ENCODE peak calls at places on chromosomes 6 and 20, in four cellular contexts. M, N, E and W are unnamed samples.

GRCh38 chr6:75493400-75494064 is at the start of gene FILIP1:
- DNase-seq in N (peak), M (no peak), E (no peak), W (no peak)

GRCh38 chr20:32437391-32438074 is 79.4 kb downstream of the ASXL1 start:
- DNase-seq in N (no peak), E (no peak), M (no peak), W (no peak)

GRCh38 chr20:10660661-10661060 is 13.1 kb downstream of the JAG1 start:
- DNase-seq in E (no peak), M (no peak), N (no peak), W (no peak)

GRCh38 chr6:130385059-130385695 is 19.4 kb downstream of the TMEM200A start:
- DNase-seq in E (no peak), N (peak), M (no peak), W (no peak)

GRCh38 chr20:33407251-33407650 is 5.9 kb upstream of the CDK5RAP1 start:
- DNase-seq in N (no peak), M (no peak), E (no peak), W (no peak)

GRCh38 chr20:37915800-37916570 is 13.1 kb downstream of the VSTM2L start:
- DNase-seq in E (no peak), M (no peak), N (no peak), W (no peak)

GRCh38 chr20:56171087-56172012 is 77.2 kb upstream of the MC3R start:
- DNase-seq in M (no peak), E (no peak), N (no peak), W (no peak)

GRCh38 chr6:29531668-29532067 is 27.9 kb downstream of the UBD start:
- DNase-seq in N (no peak), E (no peak), M (no peak), W (no peak)

GRCh38 chr6:41723178-41723935 is 12.1 kb downstream of the TFEB start:
- DNase-seq in M (no peak), E (peak), N (peak), W (no peak)

GRCh38 chr6:11754625-11755289 is 23.8 kb downstream of the ADTRP start:
- DNase-seq in E (no peak), M (no peak), N (no peak), W (no peak)

GRCh38 chr20:61117725-61118124 is 134.3 kb upstream of the CDH4 start:
- DNase-seq in M (no peak), N (no peak), E (no peak), W (peak)

GRCh38 chr6:3359091-3359752 is 97.6 kb downstream of the SLC22A23 start:
- DNase-seq in N (no peak), E (no peak), M (no peak), W (no peak)

GRCh38 chr20:15214051-15214450 is 876.6 kb upstream of the FLRT3 start:
- DNase-seq in M (no peak), E (no peak), N (no peak), W (no peak)

GRCh38 chr6:112956696-112957525 is 609.8 kb downstream of the RFPL4B start:
- DNase-seq in N (peak), M (no peak), E (no peak), W (peak)

GRCh38 chr20:59320850-59321631 is 20.6 kb downstream of the EDN3 start:
- DNase-seq in N (no peak), E (no peak), M (no peak), W (no peak)

GRCh38 chr6:119109654-119110325 is 31.3 kb upstream of the FAM184A start:
- DNase-seq in N (no peak), E (no peak), M (no peak), W (no peak)

GRCh38 chr6:66199146-66199545 is 492.1 kb upstream of the EYS start:
- DNase-seq in N (no peak), M (no peak), E (no peak), W (no peak)

GRCh38 chr20:64119681-64120341 is 12.4 kb upstream of the NPBWR2 start:
- DNase-seq in M (no peak), N (no peak), E (no peak), W (no peak)

GRCh38 chr6:21176197-21176596 is 417.4 kb upstream of the SOX4 start:
- DNase-seq in N (no peak), E (no peak), M (no peak), W (no peak)

GRCh38 chr20:1809121-1809520 is 86.1 kb upstream of the SIRPA start:
- DNase-seq in N (peak), M (no peak), E (no peak), W (peak)

GRCh38 chr6:87968435-87969278 is 79.0 kb upstream of the SPACA1 start:
- DNase-seq in M (no peak), N (peak), E (no peak), W (no peak)

GRCh38 chr20:916125-916799 is at the start of gene ANGPT4:
- DNase-seq in N (no peak), M (no peak), E (no peak), W (no peak)

GRCh38 chr6:100461273-100461919 is 3.3 kb downstream of the SIM1 start:
- DNase-seq in M (no peak), E (no peak), N (no peak), W (no peak)

GRCh38 chr6:44262467-44263356 is 2.6 kb downstream of the NFKBIE start:
- DNase-seq in M (no peak), E (no peak), N (no peak), W (no peak)

GRCh38 chr6:135962731-135963130 is 111.2 kb downstream of the PDE7B start:
- DNase-seq in N (peak), E (no peak), M (no peak), W (peak)

GRCh38 chr20:5480824-5481600 is 164.3 kb upstream of the PROKR2 start:
- DNase-seq in M (no peak), E (no peak), N (no peak), W (no peak)

GRCh38 chr6:136326038-136326561 is 36.5 kb upstream of the BCLAF1 start:
- DNase-seq in M (no peak), E (no peak), N (peak), W (no peak)

GRCh38 chr6:129575378-129576118 is 134.4 kb downstream of the ARHGAP18 start:
- DNase-seq in N (peak), M (no peak), E (no peak), W (peak)

GRCh38 chr6:93468291-93468690 is 48.9 kb upstream of the EPHA7 start:
- DNase-seq in E (no peak), N (peak), M (peak), W (peak)

GRCh38 chr6:71012871-71013456 is 56.1 kb upstream of the B3GAT2 start:
- DNase-seq in N (peak), E (no peak), M (peak), W (peak)

GRCh38 chr6:7042056-7042653 is 65.6 kb upstream of the RREB1 start:
- DNase-seq in M (no peak), N (peak), E (no peak), W (no peak)

GRCh38 chr6:128438311-128438916 is 82.0 kb downstream of the PTPRK start:
- DNase-seq in N (peak), M (no peak), E (peak), W (no peak)

GRCh38 chr6:89986650-89987074 is 92.4 kb downstream of the GJA10 start:
- DNase-seq in M (no peak), N (peak), E (no peak), W (peak)

GRCh38 chr20:49872056-49872455 is 43.3 kb downstream of the SPATA2 start:
- DNase-seq in M (no peak), E (no peak), N (no peak), W (no peak)

GRCh38 chr6:23855497-23856116 is 270.4 kb upstream of the NRSN1 start:
- DNase-seq in M (no peak), E (no peak), N (no peak), W (no peak)
- TF ChIP-seq CTCF in M (no peak), E (no peak), N (no peak), W (no peak)

DNA sequence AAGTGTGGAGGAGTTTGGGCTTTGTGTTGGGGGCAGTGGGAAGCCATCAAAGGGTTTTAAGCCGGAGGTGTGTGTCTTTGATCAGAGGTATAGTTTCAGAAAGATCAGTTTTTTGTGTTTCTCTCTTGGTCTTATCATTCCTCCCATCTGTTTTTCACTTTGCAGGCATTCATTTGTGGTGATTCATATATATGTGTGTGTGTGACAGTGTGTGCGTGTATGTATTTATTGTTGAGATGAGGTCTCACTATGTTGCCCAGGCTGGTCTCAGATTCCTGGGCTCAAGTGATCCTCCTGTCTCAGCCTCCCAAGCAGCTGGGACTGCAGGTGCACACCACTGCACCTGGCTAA is 11.1 kb upstream of the SERINC3 start:
- DNase-seq in N (no peak), E (no peak), M (no peak), W (no peak)
- H3K4me3 ChIP-seq in N (no peak), E (no peak), M (peak), W (peak)

DNA sequence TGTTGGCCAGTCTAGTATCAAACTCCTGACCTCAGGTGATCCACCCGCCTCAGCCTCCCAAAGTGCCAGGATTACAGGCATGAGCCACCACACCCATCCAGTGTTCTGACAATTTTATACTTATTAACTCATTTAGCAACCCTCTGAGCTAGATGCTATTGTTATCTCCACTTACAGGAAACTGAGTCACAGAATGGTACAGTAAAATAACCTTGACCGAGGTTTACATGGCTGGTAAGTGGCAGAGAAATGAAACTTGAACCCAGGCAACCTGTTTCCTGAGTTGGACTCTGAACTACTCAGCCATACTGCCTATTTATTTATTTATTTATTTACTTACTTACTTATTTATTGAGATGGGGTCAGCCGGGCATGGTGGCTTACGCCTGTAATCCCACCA is 6.6 kb upstream of the SIGLEC1 start:
- DNase-seq in M (no peak), E (no peak), N (no peak), W (no peak)
- TF ChIP-seq CTCF in M (no peak), E (no peak), N (no peak), W (no peak)

GRCh38 chr6:155108070-155108815 is 113.1 kb downstream of the TIAM2 start:
- DNase-seq in E (no peak), N (no peak), M (no peak), W (no peak)
- H3K4me3 ChIP-seq in E (no peak), N (no peak), M (no peak), W (no peak)

DNA sequence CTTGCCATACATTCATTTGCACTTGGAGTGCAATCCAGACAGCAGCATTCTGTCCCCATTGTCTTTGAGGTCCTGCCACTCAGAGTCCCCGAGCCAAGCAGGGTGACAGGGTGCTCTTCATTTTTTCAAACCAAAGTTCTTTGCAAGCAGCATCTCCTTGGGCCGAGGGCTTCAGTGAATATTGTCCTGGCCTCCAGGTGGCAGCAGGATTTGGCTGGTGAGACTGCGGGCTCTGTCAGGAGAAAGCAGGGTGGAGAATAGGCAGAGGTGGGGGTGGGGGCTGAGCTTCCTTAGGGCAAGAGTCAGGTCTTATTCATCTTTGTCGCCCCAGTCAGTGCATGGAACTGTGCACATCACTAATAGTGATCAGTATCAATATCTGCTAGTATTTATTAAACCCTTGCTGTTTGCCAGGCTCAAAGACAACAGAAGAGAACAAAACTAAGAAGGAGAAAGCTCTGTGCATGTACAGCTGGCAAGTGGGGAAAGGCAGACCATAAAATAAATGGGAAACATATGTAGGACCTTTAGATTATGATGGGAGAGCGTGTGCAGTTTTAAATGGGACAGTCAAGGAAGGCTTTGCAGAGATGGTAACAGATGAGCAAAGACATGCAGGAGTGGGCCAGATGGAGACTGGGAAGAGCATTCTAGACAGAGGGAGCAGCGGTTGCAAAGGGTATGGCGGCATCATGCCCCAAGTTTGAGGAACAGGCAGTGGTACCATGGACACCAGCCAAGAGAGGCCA is 260.2 kb downstream of the NRN1 start:
- DNase-seq in N (no peak), E (no peak), M (no peak), W (no peak)
- TF ChIP-seq CTCF in N (no peak), E (peak), M (no peak), W (peak)

GRCh38 chr6:85679445-85680123 is 36.9 kb upstream of the SYNCRIP start:
- DNase-seq in N (no peak), E (no peak), M (no peak), W (no peak)
- H3K4me3 ChIP-seq in N (peak), E (peak), M (peak), W (peak)

DNA sequence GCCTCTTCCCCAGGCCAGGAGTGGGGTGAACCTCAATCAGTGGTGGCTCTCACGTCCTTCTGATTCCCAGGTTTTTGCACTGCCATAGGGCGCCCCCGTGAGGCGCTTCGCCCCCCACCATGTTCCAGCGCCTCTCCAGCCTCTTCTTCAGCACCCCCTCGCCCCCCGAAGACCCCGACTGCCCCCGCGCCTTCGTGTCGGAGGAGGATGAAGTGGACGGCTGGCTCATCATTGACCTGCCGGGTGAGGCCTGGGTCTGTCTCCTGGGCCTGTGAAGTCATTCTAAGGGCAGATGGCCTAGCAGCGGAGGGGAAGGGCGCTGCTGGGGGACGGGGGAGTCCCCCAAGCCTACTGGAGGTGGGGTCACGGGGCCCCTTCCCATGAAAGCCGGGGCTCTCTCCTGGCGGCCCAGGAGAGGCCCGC is 4.5 kb downstream of the TP53INP2 start:
- DNase-seq in M (no peak), E (peak), N (peak), W (no peak)
- TF ChIP-seq CTCF in M (peak), E (peak), N (peak), W (peak)

GRCh38 chr20:53260591-53260990 is 288.4 kb downstream of the TSHZ2 start:
- DNase-seq in M (no peak), N (no peak), E (no peak), W (no peak)
- H3K4me3 ChIP-seq in M (no peak), N (no peak), E (no peak), W (no peak)

GRCh38 chr20:52959125-52959524 is 13.0 kb upstream of the TSHZ2 start:
- DNase-seq in N (no peak), M (no peak), E (no peak), W (no peak)

GRCh38 chr20:52958206-52958605 is 14.0 kb upstream of the TSHZ2 start:
- DNase-seq in N (no peak), E (no peak), M (no peak), W (no peak)

GRCh38 chr20:52953020-52953419 is 19.1 kb upstream of the TSHZ2 start:
- DNase-seq in N (no peak), M (no peak), E (no peak), W (no peak)

GRCh38 chr20:52954849-52955248 is 17.3 kb upstream of the TSHZ2 start:
- DNase-seq in N (no peak), M (no peak), E (no peak), W (no peak)
- TF ChIP-seq CTCF in N (no peak), M (no peak), E (no peak), W (no peak)

GRCh38 chr6:121748376-121748775 is 312.9 kb downstream of the GJA1 start:
- DNase-seq in M (no peak), E (no peak), N (peak), W (peak)
- H3K4me3 ChIP-seq in M (no peak), E (no peak), N (no peak), W (no peak)